ENCODE peak calls at places on chromosomes 1 and 21, in four cellular contexts. E, Z, Q and C are unnamed samples.

GRCh38 chr1:118074101-118074500 is 110.9 kb downstream of the SPAG17 start:
- DNase-seq in E (no peak), Z (no peak), Q (no peak), C (no peak)

GRCh38 chr1:216183427-216183826 is 239.8 kb downstream of the USH2A start:
- DNase-seq in E (no peak), Z (no peak), Q (no peak), C (no peak)

GRCh38 chr1:151342562-151342961 is 4.5 kb downstream of the RFX5 start:
- DNase-seq in E (no peak), Z (no peak), Q (no peak), C (no peak)

GRCh38 chr1:998905-999796 is 746 bp downstream of the HES4 start:
- DNase-seq in E (no peak), Z (no peak), Q (peak), C (no peak)

GRCh38 chr1:206658981-206659273 is 23.6 kb downstream of the DYRK3 start:
- DNase-seq in E (no peak), Z (no peak), Q (no peak), C (no peak)

GRCh38 chr1:31637915-31638673 is 6.6 kb downstream of the PEF1 start:
- DNase-seq in E (no peak), Z (no peak), Q (no peak), C (peak)

GRCh38 chr1:87329756-87330200 is 1.1 kb downstream of the LMO4 start:
- DNase-seq in E (no peak), Z (no peak), Q (peak), C (no peak)

GRCh38 chr1:236016782-236017400 is 48.0 kb downstream of the NID1 start:
- DNase-seq in E (no peak), Z (no peak), Q (peak), C (no peak)

GRCh38 chr21:32554832-32555436 is 30.4 kb downstream of the TCP10L start:
- DNase-seq in E (no peak), Z (no peak), Q (no peak), C (no peak)

GRCh38 chr21:44697811-44698734 is 1.1 kb downstream of the KRTAP10-12 start:
- DNase-seq in E (no peak), Z (no peak), Q (peak), C (no peak)

GRCh38 chr1:54800899-54801759 is at the start of gene TTC22:
- DNase-seq in E (peak), Z (peak), Q (peak), C (peak)

GRCh38 chr1:223611939-223612338 is 53.6 kb downstream of the CAPN8 start:
- DNase-seq in E (no peak), Z (no peak), Q (no peak), C (no peak)

GRCh38 chr1:64841330-64842065 is 96.6 kb downstream of the RAVER2 start:
- DNase-seq in E (no peak), Z (no peak), Q (no peak), C (no peak)

GRCh38 chr1:42913426-42914091 is 45.1 kb downstream of the SLC2A1 start:
- DNase-seq in E (no peak), Z (no peak), Q (peak), C (peak)

GRCh38 chr1:22212400-22213233 is 69.7 kb upstream of the WNT4 start:
- DNase-seq in E (no peak), Z (no peak), Q (no peak), C (no peak)

GRCh38 chr1:43068911-43069310 is 103.2 kb downstream of the EBNA1BP2 start:
- DNase-seq in E (no peak), Z (no peak), Q (no peak), C (no peak)

GRCh38 chr21:17554619-17555472 is 42.0 kb downstream of the CXADR start:
- DNase-seq in E (no peak), Z (no peak), Q (peak), C (no peak)

GRCh38 chr1:110619412-110620249 is 13.5 kb upstream of the KCNA2 start:
- DNase-seq in E (peak), Z (peak), Q (peak), C (peak)

GRCh38 chr21:45026833-45027232 is 47.5 kb upstream of the ADARB1 start:
- DNase-seq in E (no peak), Z (no peak), Q (no peak), C (no peak)

GRCh38 chr1:233587196-233587595 is 26.7 kb upstream of the KCNK1 start:
- DNase-seq in E (no peak), Z (no peak), Q (no peak), C (no peak)

GRCh38 chr1:114700026-114700600 is 4.8 kb upstream of the AMPD1 start:
- DNase-seq in E (no peak), Z (no peak), Q (peak), C (no peak)

GRCh38 chr21:33071878-33072306 is 2.0 kb downstream of the OLIG1 start:
- DNase-seq in E (no peak), Z (no peak), Q (peak), C (no peak)

GRCh38 chr1:245234217-245235120 is 79.7 kb downstream of the KIF26B start:
- DNase-seq in E (no peak), Z (no peak), Q (peak), C (no peak)